ENCODE peak calls at places on chromosomes 4 and X, in eight cellular contexts. B, F, E, T, S, Q, M and I are unnamed samples.

GRCh38 chr4:67106846-67107467 is 438.3 kb downstream of the CENPC start:
- DNase-seq in M (no peak), B (no peak), Q (no peak), S (no peak), E (peak), T (no peak), F (no peak), I (no peak)

GRCh38 chrX:22090181-22090580 is 58.1 kb downstream of the PHEX start:
- DNase-seq in B (no peak), S (no peak), E (no peak), F (no peak), Q (no peak), T (no peak), M (no peak), I (peak)

GRCh38 chr4:55075823-55076418 is 49.5 kb downstream of the KDR start:
- DNase-seq in Q (no peak), M (no peak), T (no peak), S (no peak), E (no peak), F (peak), B (no peak), I (no peak)

GRCh38 chr4:186643501-186644315 is 79.9 kb downstream of the FAT1 start:
- DNase-seq in S (no peak), E (peak), M (no peak), T (no peak), B (no peak), F (no peak), Q (no peak), I (peak)

GRCh38 chr4:161249779-161250440 is 913.9 kb downstream of the FSTL5 start:
- DNase-seq in E (no peak), B (no peak), M (no peak), S (no peak), F (no peak), T (no peak), Q (no peak), I (no peak)

GRCh38 chr4:172352351-172352750 is 539.1 kb downstream of the GALNTL6 start:
- DNase-seq in B (no peak), E (no peak), S (no peak), F (no peak), M (no peak), Q (no peak), T (no peak), I (no peak)

GRCh38 chr4:174314770-174315169 is 31.1 kb downstream of the CEP44 start:
- DNase-seq in S (no peak), B (no peak), T (no peak), Q (no peak), M (no peak), E (no peak), F (peak), I (peak)

GRCh38 chr4:5125326-5125725 is 74.0 kb downstream of the STK32B start:
- DNase-seq in B (no peak), Q (no peak), M (no peak), E (no peak), T (no peak), S (no peak), F (no peak), I (no peak)

GRCh38 chrX:41922125-41922521 is 1.2 kb downstream of the CASK start:
- DNase-seq in S (no peak), B (no peak), F (no peak), M (no peak), E (no peak), T (no peak), Q (no peak), I (peak)

GRCh38 chr4:144903953-144904711 is 193.9 kb downstream of the ANAPC10 start:
- DNase-seq in Q (no peak), F (no peak), S (no peak), T (peak), B (no peak), M (no peak), E (no peak), I (peak)

GRCh38 chr4:2332201-2332975 is 70.5 kb upstream of the MXD4 start:
- DNase-seq in T (no peak), M (no peak), E (no peak), S (no peak), Q (peak), F (peak), B (no peak), I (no peak)

GRCh38 chr4:101970555-101970954 is 180.0 kb downstream of the BANK1 start:
- DNase-seq in M (no peak), B (no peak), E (no peak), T (no peak), Q (no peak), F (no peak), S (no peak), I (no peak)

GRCh38 chr4:40553995-40554394 is 75.7 kb downstream of the RBM47 start:
- DNase-seq in B (no peak), F (no peak), Q (no peak), T (peak), M (no peak), E (no peak), S (no peak), I (no peak)

GRCh38 chrX:154378059-154378798 is 866 bp upstream of the EMD start:
- DNase-seq in F (peak), Q (peak), M (peak), E (peak), B (no peak), T (peak), S (peak), I (peak)

GRCh38 chrX:106672527-106672926 is 54.0 kb upstream of the RNF128 start:
- DNase-seq in E (no peak), B (no peak), Q (no peak), S (no peak), M (no peak), F (no peak), T (no peak), I (peak)

GRCh38 chr4:41322613-41323012 is 65.9 kb downstream of the UCHL1 start:
- DNase-seq in S (no peak), B (no peak), M (no peak), T (no peak), F (no peak), Q (no peak), E (no peak), I (no peak)

GRCh38 chr4:146132445-146132844 is 43.1 kb upstream of the LSM6 start:
- DNase-seq in Q (no peak), S (no peak), M (no peak), B (peak), E (no peak), T (no peak), F (no peak), I (peak)

GRCh38 chr4:11002961-11003360 is 318.4 kb upstream of the CLNK start:
- DNase-seq in T (no peak), Q (no peak), M (no peak), E (no peak), B (no peak), F (no peak), S (no peak), I (no peak)

GRCh38 chrX:25873196-25873595 is 264.9 kb upstream of the MAGEB18 start:
- DNase-seq in S (no peak), E (no peak), F (no peak), B (no peak), M (no peak), T (no peak), Q (no peak), I (peak)

GRCh38 chr4:150072471-150072870 is 5.8 kb upstream of the DCLK2 start:
- DNase-seq in S (no peak), E (no peak), B (no peak), T (no peak), F (no peak), Q (no peak), M (no peak), I (peak)

GRCh38 chrX:104141087-104141760 is 15.6 kb downstream of the SLC25A53 start:
- DNase-seq in B (no peak), S (no peak), Q (no peak), T (no peak), F (no peak), M (no peak), E (no peak), I (no peak)

DNA sequence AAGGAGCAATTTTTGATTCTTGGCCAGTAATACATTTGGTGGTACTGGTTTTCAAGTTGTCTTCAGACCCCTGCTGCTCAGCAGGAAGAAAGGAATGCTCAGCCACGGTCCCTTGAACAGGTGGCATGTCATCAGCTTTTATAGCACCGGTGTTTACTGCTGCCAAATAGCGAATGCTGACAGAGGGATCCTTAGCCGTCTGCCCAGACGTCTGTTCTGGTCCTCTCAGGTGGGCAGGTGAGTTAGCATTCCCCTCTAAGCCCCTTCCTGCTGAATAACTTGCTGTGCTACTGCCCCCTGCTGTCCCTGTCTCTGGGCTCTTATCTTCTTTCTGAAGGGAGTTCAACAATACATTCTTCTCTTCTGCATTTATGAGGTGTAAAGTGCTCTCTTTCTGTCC is 28.4 kb downstream of the BOD1L1 start:
- DNase-seq in S (no peak), Q (no peak), E (no peak), B (no peak), M (no peak), T (no peak), F (peak), I (no peak)
- TF ChIP-seq CTCF in S (no peak), Q (no peak), E (no peak), B (peak), M (no peak), T (peak), F (peak), I (no peak)

GRCh38 chr4:162830899-162831298 is 335.8 kb downstream of the NAF1 start:
- DNase-seq in S (no peak), E (no peak), B (no peak), T (no peak), F (no peak), M (no peak), Q (no peak), I (no peak)
- TF ChIP-seq CTCF in S (no peak), E (no peak), B (no peak), T (no peak), F (no peak), M (no peak), Q (no peak), I (no peak)

DNA sequence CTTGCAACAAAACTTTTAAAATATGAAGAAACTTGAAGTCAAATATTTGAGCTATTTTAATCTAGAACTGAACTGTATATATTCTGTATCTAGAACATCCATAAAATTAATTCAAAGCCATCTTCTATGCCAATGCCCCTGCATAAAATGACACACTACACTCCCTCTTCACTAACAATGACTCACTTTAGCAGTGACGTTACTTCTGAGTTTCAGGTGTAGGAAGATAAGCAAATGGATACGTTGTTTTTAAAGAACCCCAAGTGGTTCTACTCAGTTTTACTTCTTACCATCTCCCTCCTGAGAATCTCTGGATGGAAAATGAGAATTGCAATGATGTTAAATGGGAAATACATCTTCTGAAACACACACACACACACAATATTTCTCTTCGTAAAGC is 45.2 kb downstream of the CXXC4 start:
- DNase-seq in S (no peak), F (no peak), M (no peak), B (no peak), T (no peak), Q (no peak), E (no peak), I (peak)
- TF ChIP-seq CTCF in S (no peak), F (no peak), M (no peak), B (no peak), T (no peak), Q (no peak), E (no peak), I (no peak)

GRCh38 chrX:45889471-45889870 is 655.8 kb downstream of the ZNF674 start:
- DNase-seq in B (no peak), M (no peak), S (no peak), T (no peak), E (no peak), F (no peak), Q (no peak), I (peak)
- TF ChIP-seq CTCF in B (no peak), M (no peak), S (no peak), T (no peak), E (no peak), F (no peak), Q (no peak), I (no peak)

DNA sequence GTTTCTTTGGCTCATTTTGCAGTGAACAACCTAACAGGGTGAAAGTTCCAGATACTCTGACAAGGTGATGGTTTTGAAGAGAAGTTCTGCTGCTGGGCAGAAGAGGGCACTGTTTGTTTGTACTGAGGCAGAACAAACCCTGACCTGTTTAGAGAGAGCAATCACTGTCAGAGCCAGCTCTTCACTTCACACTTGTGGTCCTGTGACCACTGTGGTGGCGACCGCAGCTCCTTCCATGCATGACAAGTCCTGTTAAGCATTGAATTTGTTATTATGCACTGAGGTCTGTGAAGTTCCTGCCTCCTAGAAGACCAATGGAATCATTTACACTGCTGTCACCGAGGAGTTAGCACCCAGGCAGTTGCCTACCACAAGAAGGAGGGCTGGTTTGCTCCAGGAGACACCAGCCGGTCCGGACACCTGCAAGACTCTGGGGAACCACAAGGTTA is 86.6 kb downstream of the ZNF330 start:
- DNase-seq in B (peak), E (peak), Q (peak), S (no peak), M (peak), F (peak), T (peak), I (peak)
- TF ChIP-seq CTCF in B (peak), E (peak), Q (peak), S (peak), M (peak), F (peak), T (peak), I (peak)

GRCh38 chr4:82798168-82799005 is at the start of gene SCD5:
- DNase-seq in S (peak), T (peak), E (peak), M (peak), Q (peak), B (no peak), F (peak), I (peak)
- TF ChIP-seq CTCF in S (no peak), T (no peak), E (no peak), M (no peak), Q (no peak), B (no peak), F (no peak), I (no peak)

DNA sequence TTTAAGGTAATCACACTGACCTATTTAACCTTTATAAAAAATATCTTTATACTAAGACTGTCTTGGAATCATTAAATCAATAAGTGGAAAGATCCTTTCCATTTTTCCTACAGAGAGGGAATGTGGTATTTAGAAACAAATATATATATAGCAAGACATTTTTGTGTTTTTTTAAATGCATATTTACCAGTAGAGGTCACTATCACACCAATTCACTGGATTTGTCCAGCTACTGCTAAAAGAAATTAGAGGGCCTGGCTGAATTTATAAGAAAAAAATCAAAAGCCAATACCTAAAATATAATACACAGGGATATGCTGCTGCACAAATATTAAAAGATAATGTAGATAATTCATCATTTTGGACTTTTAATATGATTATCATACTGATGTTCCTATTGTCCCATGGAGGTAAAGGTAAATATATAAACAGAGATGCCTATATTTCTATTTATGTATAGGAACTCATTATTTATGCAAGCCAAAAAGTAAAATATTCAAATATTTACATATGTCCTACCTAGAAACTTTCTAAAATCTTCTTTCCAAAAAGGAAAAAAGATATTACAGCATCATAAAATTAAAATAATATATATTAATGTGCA is 69.5 kb downstream of the PDE5A start:
- DNase-seq in B (no peak), M (no peak), T (no peak), F (no peak), E (no peak), Q (no peak), S (no peak), I (peak)
- TF ChIP-seq CTCF in B (peak), M (peak), T (no peak), F (peak), E (peak), Q (peak), S (peak), I (peak)

GRCh38 chr4:185068837-185069236 is 50.5 kb downstream of the HELT start:
- DNase-seq in M (no peak), S (no peak), E (no peak), Q (no peak), B (no peak), F (peak), T (no peak), I (no peak)
- TF ChIP-seq CTCF in M (no peak), S (no peak), E (no peak), Q (no peak), B (no peak), F (peak), T (no peak), I (no peak)

GRCh38 chr4:72340803-72341431 is 228.1 kb downstream of the ADAMTS3 start:
- DNase-seq in T (no peak), S (no peak), E (no peak), M (no peak), Q (no peak), B (no peak), F (no peak), I (peak)
- TF ChIP-seq CTCF in T (no peak), S (no peak), E (no peak), M (no peak), Q (no peak), B (no peak), F (peak), I (no peak)

DNA sequence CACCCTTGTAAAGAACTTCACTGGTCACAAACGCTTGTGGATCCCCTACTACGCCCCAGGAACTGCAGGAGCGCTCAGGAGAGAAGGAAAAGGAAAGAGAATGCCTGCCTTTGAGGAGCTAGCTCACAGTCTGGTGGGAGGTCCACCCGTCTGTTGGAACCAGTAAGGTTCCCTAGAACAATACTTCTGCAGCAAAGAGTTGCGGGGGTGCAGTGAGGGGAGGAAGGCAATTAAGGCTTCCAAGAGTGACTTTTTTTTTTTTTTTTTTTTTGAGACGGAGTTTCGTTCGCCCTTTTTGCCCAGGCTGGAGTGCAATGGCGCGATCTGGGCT is 321 bp upstream of the CTPS2 start:
- DNase-seq in F (no peak), B (no peak), S (no peak), E (no peak), M (no peak), Q (no peak), T (no peak), I (no peak)
- TF ChIP-seq CTCF in F (no peak), B (no peak), S (no peak), E (no peak), M (no peak), Q (no peak), T (no peak), I (no peak)